ENCODE peak calls at places on chromosomes 3 and 15, in five cellular contexts. One of them, this sample, is unnamed. For H3K9me3, the result is how much of the 10 kb centered on the place peaks cover.

GRCh38 chr3:11601446-11602241 is 42.1 kb downstream of the VGLL4 start:
- DNase-seq in A673: no peak
- DNase-seq in colonic mucosa: no peak
- DNase-seq in upper lobe of left lung: no peak
- DNase-seq in CD4-positive, alpha-beta memory T cell: no peak
- DNase-seq in this sample: no peak

GRCh38 chr3:111027868-111028267 is 43.7 kb upstream of the NECTIN3 start:
- DNase-seq in A673: no peak
- DNase-seq in colonic mucosa: no peak
- DNase-seq in upper lobe of left lung: no peak
- DNase-seq in CD4-positive, alpha-beta memory T cell: no peak
- DNase-seq in this sample: no peak

GRCh38 chr15:92749172-92749571 is 93.6 kb upstream of the FAM174B start:
- DNase-seq in A673: no peak
- DNase-seq in colonic mucosa: no peak
- DNase-seq in upper lobe of left lung: no peak
- DNase-seq in CD4-positive, alpha-beta memory T cell: no peak
- DNase-seq in this sample: no peak

GRCh38 chr3:179474480-179474879 is 23.2 kb upstream of the GNB4 start:
- DNase-seq in A673: no peak
- DNase-seq in colonic mucosa: no peak
- DNase-seq in upper lobe of left lung: no peak
- DNase-seq in CD4-positive, alpha-beta memory T cell: no peak
- DNase-seq in this sample: no peak

GRCh38 chr3:165895919-165896318 is 58.7 kb upstream of the BCHE start:
- DNase-seq in A673: peak
- DNase-seq in colonic mucosa: no peak
- DNase-seq in upper lobe of left lung: no peak
- DNase-seq in CD4-positive, alpha-beta memory T cell: no peak
- DNase-seq in this sample: no peak

GRCh38 chr3:193572426-193572908 is 17.8 kb upstream of the ATP13A4 start:
- DNase-seq in A673: peak
- DNase-seq in colonic mucosa: peak
- DNase-seq in upper lobe of left lung: peak
- DNase-seq in CD4-positive, alpha-beta memory T cell: peak
- DNase-seq in this sample: no peak

GRCh38 chr3:48715179-48715800 is 1.7 kb downstream of the IP6K2 start:
- DNase-seq in A673: no peak
- DNase-seq in colonic mucosa: no peak
- DNase-seq in upper lobe of left lung: no peak
- DNase-seq in CD4-positive, alpha-beta memory T cell: no peak
- DNase-seq in this sample: no peak

GRCh38 chr15:66938114-66938830 is 127.1 kb upstream of the SMAD3 start:
- DNase-seq in A673: no peak
- DNase-seq in colonic mucosa: no peak
- DNase-seq in upper lobe of left lung: no peak
- DNase-seq in CD4-positive, alpha-beta memory T cell: no peak
- DNase-seq in this sample: no peak

GRCh38 chr3:182533394-182533793 is 259.9 kb upstream of the ATP11B start:
- DNase-seq in A673: peak
- DNase-seq in colonic mucosa: no peak
- DNase-seq in upper lobe of left lung: no peak
- DNase-seq in CD4-positive, alpha-beta memory T cell: no peak
- DNase-seq in this sample: no peak

GRCh38 chr3:33746412-33747116 is 28.5 kb upstream of the CLASP2 start:
- DNase-seq in A673: no peak
- DNase-seq in colonic mucosa: no peak
- DNase-seq in upper lobe of left lung: no peak
- DNase-seq in CD4-positive, alpha-beta memory T cell: no peak
- DNase-seq in this sample: no peak

GRCh38 chr15:52112203-52112750 is 298 bp downstream of the BCL2L10 start:
- DNase-seq in A673: no peak
- DNase-seq in colonic mucosa: peak
- DNase-seq in upper lobe of left lung: peak
- DNase-seq in CD4-positive, alpha-beta memory T cell: peak
- DNase-seq in this sample: peak

GRCh38 chr3:151169700-151170224 is 33.3 kb downstream of the GPR171 start:
- DNase-seq in A673: no peak
- DNase-seq in colonic mucosa: no peak
- DNase-seq in upper lobe of left lung: peak
- DNase-seq in CD4-positive, alpha-beta memory T cell: peak
- DNase-seq in this sample: no peak

GRCh38 chr15:70062321-70062956 is 35.3 kb downstream of the TLE3 start:
- DNase-seq in A673: peak
- DNase-seq in colonic mucosa: peak
- DNase-seq in upper lobe of left lung: no peak
- DNase-seq in CD4-positive, alpha-beta memory T cell: no peak
- DNase-seq in this sample: no peak

GRCh38 chr3:172869356-172869755 is 118.8 kb downstream of the ECT2 start:
- DNase-seq in A673: no peak
- DNase-seq in colonic mucosa: peak
- DNase-seq in upper lobe of left lung: peak
- DNase-seq in CD4-positive, alpha-beta memory T cell: no peak
- DNase-seq in this sample: no peak

GRCh38 chr3:168272343-168272984 is 176.7 kb upstream of the GOLIM4 start:
- DNase-seq in A673: no peak
- DNase-seq in colonic mucosa: no peak
- DNase-seq in upper lobe of left lung: no peak
- DNase-seq in CD4-positive, alpha-beta memory T cell: no peak
- DNase-seq in this sample: no peak

GRCh38 chr3:136984837-136985236 is 27.1 kb downstream of the IL20RB start:
- DNase-seq in A673: no peak
- DNase-seq in colonic mucosa: peak
- DNase-seq in upper lobe of left lung: no peak
- DNase-seq in CD4-positive, alpha-beta memory T cell: no peak
- DNase-seq in this sample: no peak

GRCh38 chr3:85254738-85255137 is 295.9 kb downstream of the CADM2 start:
- DNase-seq in A673: no peak
- DNase-seq in colonic mucosa: no peak
- DNase-seq in upper lobe of left lung: no peak
- DNase-seq in CD4-positive, alpha-beta memory T cell: no peak
- DNase-seq in this sample: no peak

GRCh38 chr3:23115171-23115877 is 87.8 kb upstream of the UBE2E2 start:
- DNase-seq in A673: no peak
- DNase-seq in colonic mucosa: no peak
- DNase-seq in upper lobe of left lung: no peak
- DNase-seq in CD4-positive, alpha-beta memory T cell: no peak
- DNase-seq in this sample: no peak

GRCh38 chr3:194187543-194187942 is 51.6 kb downstream of the HES1 start:
- DNase-seq in A673: no peak
- DNase-seq in colonic mucosa: no peak
- DNase-seq in upper lobe of left lung: no peak
- DNase-seq in CD4-positive, alpha-beta memory T cell: no peak
- DNase-seq in this sample: no peak

GRCh38 chr3:129690406-129690805 is 83.9 kb upstream of the PLXND1 start:
- DNase-seq in A673: peak
- DNase-seq in colonic mucosa: peak
- DNase-seq in upper lobe of left lung: peak
- DNase-seq in CD4-positive, alpha-beta memory T cell: peak
- DNase-seq in this sample: peak

GRCh38 chr3:11071096-11071755 is 78.7 kb downstream of the SLC6A1 start:
- DNase-seq in A673: no peak
- DNase-seq in colonic mucosa: no peak
- DNase-seq in upper lobe of left lung: peak
- DNase-seq in CD4-positive, alpha-beta memory T cell: no peak
- DNase-seq in this sample: no peak

GRCh38 chr3:137410028-137410427 is 354.1 kb upstream of the SOX14 start:
- DNase-seq in A673: no peak
- DNase-seq in colonic mucosa: no peak
- DNase-seq in upper lobe of left lung: no peak
- DNase-seq in CD4-positive, alpha-beta memory T cell: no peak
- DNase-seq in this sample: no peak

GRCh38 chr3:33132019-33132360 is 18.2 kb downstream of the CRTAP start:
- DNase-seq in A673: no peak
- DNase-seq in colonic mucosa: no peak
- DNase-seq in upper lobe of left lung: no peak
- DNase-seq in CD4-positive, alpha-beta memory T cell: no peak
- DNase-seq in this sample: no peak

GRCh38 chr3:16241225-16241624 is 23.5 kb downstream of the DPH3 start:
- DNase-seq in A673: no peak
- DNase-seq in colonic mucosa: no peak
- DNase-seq in upper lobe of left lung: no peak
- DNase-seq in CD4-positive, alpha-beta memory T cell: no peak
- DNase-seq in this sample: no peak

GRCh38 chr3:4825572-4826236 is 153.5 kb upstream of the BHLHE40 start:
- DNase-seq in A673: no peak
- DNase-seq in colonic mucosa: peak
- DNase-seq in upper lobe of left lung: peak
- DNase-seq in CD4-positive, alpha-beta memory T cell: peak
- DNase-seq in this sample: no peak

GRCh38 chr3:46708401-46709146 is 7.4 kb downstream of the TMIE start:
- DNase-seq in A673: no peak
- DNase-seq in colonic mucosa: no peak
- DNase-seq in upper lobe of left lung: peak
- DNase-seq in CD4-positive, alpha-beta memory T cell: no peak
- DNase-seq in this sample: no peak

GRCh38 chr15:64943512-64944225 is 32.0 kb downstream of the ANKDD1A start:
- DNase-seq in A673: no peak
- DNase-seq in colonic mucosa: no peak
- DNase-seq in upper lobe of left lung: no peak
- DNase-seq in CD4-positive, alpha-beta memory T cell: no peak
- DNase-seq in this sample: no peak

GRCh38 chr15:53130943-53131342 is 340.8 kb upstream of the ONECUT1 start:
- DNase-seq in A673: no peak
- DNase-seq in colonic mucosa: no peak
- DNase-seq in upper lobe of left lung: no peak
- DNase-seq in CD4-positive, alpha-beta memory T cell: no peak
- DNase-seq in this sample: no peak

GRCh38 chr3:62368705-62369475 is 4.5 kb downstream of the FEZF2 start:
- DNase-seq in A673: peak
- DNase-seq in colonic mucosa: no peak
- DNase-seq in upper lobe of left lung: no peak
- DNase-seq in CD4-positive, alpha-beta memory T cell: no peak
- DNase-seq in this sample: no peak

GRCh38 chr3:171860830-171861535 is 17.8 kb downstream of the TMEM212 start:
- DNase-seq in A673: no peak
- DNase-seq in colonic mucosa: no peak
- DNase-seq in upper lobe of left lung: no peak
- DNase-seq in CD4-positive, alpha-beta memory T cell: no peak
- DNase-seq in this sample: no peak

GRCh38 chr3:37987315-37987697 is 3.3 kb upstream of the VILL start:
- DNase-seq in A673: no peak
- DNase-seq in colonic mucosa: peak
- DNase-seq in upper lobe of left lung: no peak
- DNase-seq in CD4-positive, alpha-beta memory T cell: no peak
- DNase-seq in this sample: no peak

GRCh38 chr15:36468746-36469145 is 110.7 kb upstream of the CDIN1 start:
- DNase-seq in A673: no peak
- DNase-seq in colonic mucosa: peak
- DNase-seq in upper lobe of left lung: peak
- DNase-seq in CD4-positive, alpha-beta memory T cell: no peak
- DNase-seq in this sample: no peak

GRCh38 chr3:151881137-151881536 is 7.7 kb downstream of the SUCNR1 start:
- DNase-seq in A673: no peak
- DNase-seq in colonic mucosa: no peak
- DNase-seq in upper lobe of left lung: no peak
- DNase-seq in CD4-positive, alpha-beta memory T cell: no peak
- DNase-seq in this sample: no peak

GRCh38 chr3:133722935-133723334 is 23.3 kb upstream of the TF start:
- DNase-seq in A673: no peak
- DNase-seq in colonic mucosa: no peak
- DNase-seq in upper lobe of left lung: no peak
- DNase-seq in CD4-positive, alpha-beta memory T cell: no peak
- DNase-seq in this sample: no peak
- H3K9me3 ChIP-seq in A673: under half
- H3K9me3 ChIP-seq in colonic mucosa: under half
- H3K9me3 ChIP-seq in upper lobe of left lung: under half
- H3K9me3 ChIP-seq in CD4-positive, alpha-beta memory T cell: under half
- H3K9me3 ChIP-seq in this sample: under half

GRCh38 chr3:7293286-7293685 is 432.4 kb downstream of the GRM7 start:
- DNase-seq in A673: no peak
- DNase-seq in colonic mucosa: no peak
- DNase-seq in upper lobe of left lung: no peak
- DNase-seq in CD4-positive, alpha-beta memory T cell: no peak
- DNase-seq in this sample: no peak
- H3K9me3 ChIP-seq in A673: under half
- H3K9me3 ChIP-seq in colonic mucosa: under half
- H3K9me3 ChIP-seq in upper lobe of left lung: under half
- H3K9me3 ChIP-seq in CD4-positive, alpha-beta memory T cell: under half
- H3K9me3 ChIP-seq in this sample: under half

DNA sequence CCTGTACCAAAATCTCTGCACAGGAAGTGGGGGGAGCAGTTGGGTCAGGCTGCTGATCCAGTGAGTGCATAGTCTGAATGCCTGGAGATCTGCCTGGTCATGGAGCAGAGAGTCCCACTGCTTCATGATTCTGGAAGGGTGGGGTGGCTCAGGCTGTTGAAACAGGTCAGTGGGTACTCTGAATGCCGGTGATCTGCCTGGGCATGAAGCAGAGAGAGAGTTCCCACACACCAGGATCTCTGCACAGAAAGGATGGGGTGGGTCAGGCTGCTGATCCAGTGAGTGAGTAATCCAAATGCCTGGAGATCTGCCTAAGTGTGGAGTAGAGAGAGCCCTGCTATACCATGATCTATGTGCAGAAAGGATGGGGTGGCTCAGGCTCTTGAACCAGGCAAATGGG is 16.1 kb upstream of the GCSAM start:
- DNase-seq in A673: no peak
- DNase-seq in colonic mucosa: no peak
- DNase-seq in upper lobe of left lung: no peak
- DNase-seq in CD4-positive, alpha-beta memory T cell: no peak
- DNase-seq in this sample: no peak
- H3K9me3 ChIP-seq in A673: under half
- H3K9me3 ChIP-seq in colonic mucosa: under half
- H3K9me3 ChIP-seq in upper lobe of left lung: under half
- H3K9me3 ChIP-seq in CD4-positive, alpha-beta memory T cell: under half
- H3K9me3 ChIP-seq in this sample: under half

DNA sequence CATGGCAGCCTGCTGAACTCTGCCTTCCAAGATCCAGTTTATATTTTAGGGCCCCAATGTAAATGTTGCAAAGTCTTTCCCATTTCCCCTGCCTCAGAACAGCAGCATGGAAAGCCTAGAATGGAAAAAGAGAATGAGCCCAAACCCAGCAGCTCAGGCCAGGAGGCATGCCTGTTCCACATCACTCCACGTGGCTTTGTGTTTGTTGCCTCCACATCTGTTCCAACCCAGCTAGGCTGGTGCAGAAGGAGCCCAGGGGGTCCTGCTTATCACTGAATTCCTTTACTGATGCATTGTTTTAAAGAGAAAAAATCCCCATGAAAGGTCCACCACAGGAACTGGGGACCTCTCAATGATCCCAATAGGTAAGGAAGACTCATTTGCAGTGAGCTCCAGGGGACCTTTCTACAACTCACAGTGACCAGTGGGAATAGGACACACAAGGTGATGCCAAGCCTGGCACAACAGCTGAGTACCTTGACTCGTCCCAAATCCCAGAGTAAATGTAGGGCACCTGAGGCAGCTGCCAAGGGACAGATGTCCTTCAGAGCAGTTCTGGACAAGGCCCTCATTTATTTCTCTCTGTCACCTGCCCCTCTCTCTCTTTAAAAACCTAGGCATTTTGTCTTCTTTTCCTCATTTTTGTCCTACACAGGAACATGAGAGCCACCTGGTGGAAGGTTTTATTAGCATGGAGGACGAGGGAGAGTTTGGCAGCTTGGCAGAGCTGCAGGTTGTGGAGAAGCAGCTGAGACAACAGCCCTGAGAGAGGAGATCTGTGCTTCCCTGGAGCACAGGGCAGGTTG is 41.7 kb upstream of the ADAMTS17 start:
- DNase-seq in A673: peak
- DNase-seq in colonic mucosa: peak
- DNase-seq in upper lobe of left lung: no peak
- DNase-seq in CD4-positive, alpha-beta memory T cell: peak
- DNase-seq in this sample: no peak
- H3K9me3 ChIP-seq in A673: under half
- H3K9me3 ChIP-seq in colonic mucosa: under half
- H3K9me3 ChIP-seq in upper lobe of left lung: under half
- H3K9me3 ChIP-seq in CD4-positive, alpha-beta memory T cell: under half
- H3K9me3 ChIP-seq in this sample: under half

GRCh38 chr3:21056293-21056692 is 694.7 kb downstream of the ZNF385D start:
- DNase-seq in A673: no peak
- DNase-seq in colonic mucosa: no peak
- DNase-seq in upper lobe of left lung: no peak
- DNase-seq in CD4-positive, alpha-beta memory T cell: no peak
- DNase-seq in this sample: no peak
- H3K9me3 ChIP-seq in A673: under half
- H3K9me3 ChIP-seq in colonic mucosa: under half
- H3K9me3 ChIP-seq in upper lobe of left lung: under half
- H3K9me3 ChIP-seq in CD4-positive, alpha-beta memory T cell: under half
- H3K9me3 ChIP-seq in this sample: under half